ENCODE peak calls at places on chromosomes 7 and 10, in five cellular contexts. P is neuronal stem cell, X is lung, F is epithelial cell of esophagus, W is ovary. Z is an unnamed sample.

GRCh38 chr10:121974535-121975294 is at the start of gene NSMCE4A:
- DNase-seq in P (peak; percentile 65), X (peak; percentile 72), F (peak; percentile 76), W (peak; percentile 85), Z (peak; percentile 69)

GRCh38 chr10:100827819-100828743 is 82.7 kb downstream of the PAX2 start:
- DNase-seq in P (peak; percentile 62), X (peak; percentile 28), F (no peak), W (peak; percentile 45), Z (no peak)

GRCh38 chr10:133442967-133443924 is 10.5 kb upstream of the SCART1 start:
- DNase-seq in P (no peak), X (peak; percentile 24), F (no peak), W (no peak), Z (no peak)

GRCh38 chr7:130441408-130441854 is 615 bp upstream of the CEP41 start:
- DNase-seq in P (peak; percentile 64), X (no peak), F (peak; percentile 20), W (no peak), Z (no peak)

GRCh38 chr10:129421399-129421798 is 45.6 kb upstream of the MGMT start:
- DNase-seq in P (no peak), X (no peak), F (no peak), W (no peak), Z (no peak)

GRCh38 chr10:5615263-5615820 is 51.1 kb downstream of the ASB13 start:
- DNase-seq in P (no peak), X (no peak), F (peak; percentile 31), W (no peak), Z (no peak)

GRCh38 chr7:155323001-155323638 is 25.4 kb downstream of the INSIG1 start:
- DNase-seq in P (no peak), X (no peak), F (no peak), W (no peak), Z (peak; percentile 16)

GRCh38 chr10:66307826-66308225 is 618.0 kb upstream of the LRRTM3 start:
- DNase-seq in P (no peak), X (no peak), F (no peak), W (no peak), Z (no peak)

DNA sequence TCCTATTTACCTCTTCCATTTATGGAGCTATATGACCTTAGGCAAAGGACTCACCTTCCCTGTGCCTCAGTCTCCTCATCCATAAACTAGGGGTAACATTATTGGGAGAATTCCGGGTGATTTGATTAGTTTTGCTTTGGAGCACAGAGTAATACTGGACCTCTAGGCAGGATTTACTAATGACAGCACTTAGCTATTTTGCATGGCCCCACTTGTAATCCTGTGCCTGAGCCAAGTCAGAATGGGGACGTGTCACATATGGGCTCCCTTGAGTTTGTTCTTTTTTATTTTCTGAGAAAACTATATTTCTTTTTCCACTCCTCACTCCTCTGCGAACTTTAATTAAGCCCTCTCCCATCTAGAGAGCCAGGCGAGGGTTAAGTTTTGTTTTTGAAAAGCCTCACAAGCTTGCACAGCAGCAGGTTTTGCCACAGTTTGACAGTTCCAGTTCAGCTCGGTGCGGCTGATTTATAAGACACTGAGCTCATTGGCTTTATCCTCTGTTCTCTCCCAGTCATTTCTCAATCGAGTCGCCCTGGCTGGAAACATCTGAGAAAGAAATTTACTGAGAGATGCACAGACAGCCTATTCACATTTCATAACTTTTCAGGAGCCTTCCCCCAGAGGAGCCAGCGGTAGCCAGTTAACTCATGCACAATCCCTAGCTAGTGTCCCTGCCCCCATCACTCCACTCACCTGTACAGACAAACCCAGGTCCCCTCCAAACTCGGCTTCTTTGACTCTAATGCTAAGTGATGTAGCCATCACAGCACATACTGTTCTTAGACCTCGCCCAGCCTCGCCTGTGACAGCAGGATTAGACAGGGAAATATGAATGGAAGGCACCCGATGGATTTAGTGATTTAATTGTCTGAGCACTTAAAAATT is 441.9 kb upstream of the NPVF start:
- DNase-seq in P (no peak), X (peak; percentile 36), F (peak; percentile 2), W (no peak), Z (no peak)
- H3K4me3 ChIP-seq in P (no peak overlapping the region), X (no peak overlapping the region), F (no peak overlapping the region), W (no peak overlapping the region), Z (no peak overlapping the region)

DNA sequence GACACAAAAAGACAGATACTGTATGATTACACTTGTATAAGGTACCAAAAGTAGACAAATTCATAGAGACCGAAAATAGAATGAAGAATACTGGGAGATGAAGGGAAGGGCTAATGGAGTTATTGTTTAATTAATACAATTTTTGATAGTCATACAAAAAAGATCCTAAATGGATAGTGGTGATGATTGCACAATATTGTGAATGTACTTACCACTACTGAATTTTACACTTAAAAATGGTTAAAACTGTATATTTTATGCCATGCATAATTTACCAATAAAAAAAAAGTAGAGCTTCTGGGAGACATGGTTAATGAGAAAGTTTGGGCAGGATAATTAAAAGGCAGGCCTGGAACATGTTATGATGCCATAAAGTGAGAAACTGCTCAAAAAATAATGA is 119.0 kb downstream of the ZPBP start:
- DNase-seq in P (no peak), X (no peak), F (no peak), W (no peak), Z (no peak)
- H3K4me3 ChIP-seq in P (no peak overlapping the region), X (no peak overlapping the region), F (no peak overlapping the region), W (no peak overlapping the region), Z (no peak overlapping the region)

GRCh38 chr7:20895563-20895962 is 108.9 kb upstream of the SP8 start:
- DNase-seq in P (no peak), X (no peak), F (peak; percentile 80), W (no peak), Z (no peak)
- H3K4me3 ChIP-seq in P (no peak overlapping the region), X (no peak overlapping the region), F (no peak overlapping the region), W (no peak overlapping the region), Z (no peak overlapping the region)

GRCh38 chr10:84966708-84967441 is 638.5 kb downstream of the CCSER2 start:
- DNase-seq in P (no peak), X (no peak), F (no peak), W (no peak), Z (no peak)
- H3K4me3 ChIP-seq in P (no peak overlapping the region), X (no peak overlapping the region), F (no peak overlapping the region), W (no peak overlapping the region), Z (no peak overlapping the region)

DNA sequence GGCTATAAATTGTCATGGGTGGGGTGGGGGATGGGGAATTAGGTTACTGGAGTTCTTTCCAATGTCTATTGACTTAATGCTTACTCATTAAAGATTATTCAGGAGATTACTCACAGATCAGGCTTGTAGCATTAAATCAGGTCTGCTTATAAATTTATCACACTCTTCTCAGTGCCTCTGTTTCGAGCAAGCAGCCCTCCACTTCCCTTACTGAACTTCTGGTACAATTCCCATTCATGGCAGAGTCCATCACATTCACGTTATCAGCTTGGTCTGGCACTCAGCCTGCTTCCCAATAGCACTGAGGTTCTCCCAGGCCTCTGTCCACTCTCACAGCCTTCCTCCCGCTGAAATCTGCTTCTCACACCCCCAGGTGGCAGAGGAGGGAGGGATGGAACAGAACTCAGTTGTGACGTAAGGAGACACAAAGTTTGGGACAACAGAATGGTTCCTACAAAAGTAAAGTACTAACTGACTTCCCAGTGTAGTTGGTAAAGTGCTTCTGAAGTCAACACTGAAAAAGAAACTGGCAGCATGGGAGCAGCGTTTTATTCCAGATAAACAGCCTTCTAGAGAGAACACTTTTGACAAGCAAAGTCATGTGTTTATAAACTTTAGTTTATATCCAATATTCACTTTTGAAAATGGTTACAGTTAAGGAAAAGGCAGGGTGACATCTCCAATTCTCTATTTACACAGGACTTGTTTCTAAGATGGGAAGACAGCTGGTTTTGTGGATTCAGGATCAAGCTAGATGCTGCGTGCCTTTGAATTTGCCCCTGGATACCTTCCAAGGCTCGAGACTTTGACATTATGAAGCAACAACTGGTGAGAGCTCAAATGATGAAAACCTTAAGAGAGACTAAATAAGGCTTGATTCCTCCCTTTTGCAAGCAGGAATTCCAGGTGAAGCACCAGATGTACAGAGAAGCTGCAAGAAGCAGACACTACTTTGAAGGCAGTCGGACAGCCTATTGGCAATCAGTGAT is 81.4 kb downstream of the ATXN7L1 start:
- DNase-seq in P (no peak), X (no peak), F (peak; percentile 73), W (peak; percentile 70), Z (peak; percentile 87)
- H3K4me3 ChIP-seq in P (no peak overlapping the region), X (no peak overlapping the region), F (no peak overlapping the region), W (no peak overlapping the region), Z (no peak overlapping the region)

GRCh38 chr7:50957427-50957826 is 174.7 kb upstream of the GRB10 start:
- DNase-seq in P (no peak), X (no peak), F (no peak), W (no peak), Z (no peak)
- H3K4me3 ChIP-seq in P (no peak overlapping the region), X (no peak overlapping the region), F (no peak overlapping the region), W (no peak overlapping the region), Z (no peak overlapping the region)

GRCh38 chr10:23343591-23344225 is 889 bp downstream of the C10orf67 start:
- DNase-seq in P (peak; percentile 68), X (peak; percentile 66), F (peak; percentile 65), W (peak; percentile 85), Z (peak; percentile 9)
- H3K4me3 ChIP-seq in P (peak overlapping the region; percentile 56), X (no peak overlapping the region), F (peak overlapping the region; percentile 55), W (peak overlapping the region; percentile 52), Z (peak overlapping the region; percentile 65)

GRCh38 chr7:143345428-143345900 is 17.0 kb downstream of the FAM131B start:
- DNase-seq in P (peak; percentile 57), X (peak; percentile 45), F (peak; percentile 69), W (peak; percentile 49), Z (no peak)
- H3K4me3 ChIP-seq in P (no peak overlapping the region), X (no peak overlapping the region), F (peak overlapping the region; percentile 7), W (no peak overlapping the region), Z (no peak overlapping the region)

GRCh38 chr7:43585521-43585920 is 2.6 kb downstream of the STK17A start:
- DNase-seq in P (no peak), X (no peak), F (peak; percentile 88), W (no peak), Z (peak; percentile 81)
- H3K4me3 ChIP-seq in P (no peak overlapping the region), X (no peak overlapping the region), F (peak overlapping the region; percentile 90), W (no peak overlapping the region), Z (no peak overlapping the region)

DNA sequence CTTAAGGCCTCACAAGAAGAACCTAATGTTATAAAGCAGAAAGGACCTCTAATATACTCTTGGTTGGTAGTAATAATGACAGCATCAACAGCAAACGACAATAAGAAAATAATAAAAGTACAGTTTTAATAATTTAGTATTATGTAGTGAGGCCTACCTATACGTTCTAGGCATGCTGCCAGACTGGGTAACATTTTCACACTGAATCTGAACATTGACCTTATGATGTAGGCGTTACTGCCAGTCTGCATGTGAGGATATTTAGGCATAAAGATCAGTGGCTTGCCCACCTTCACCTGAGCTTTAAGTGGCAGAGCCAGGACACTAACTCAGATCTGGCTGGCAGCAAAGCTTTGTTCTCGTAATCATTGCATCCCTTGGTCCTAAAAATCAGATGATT is 2.5 kb downstream of the FGL2 start:
- DNase-seq in P (no peak), X (no peak), F (no peak), W (no peak), Z (no peak)
- H3K4me3 ChIP-seq in P (no peak overlapping the region), X (no peak overlapping the region), F (no peak overlapping the region), W (no peak overlapping the region), Z (no peak overlapping the region)

Z was measured in AG10803.